ENCODE peak calls at places on chromosomes 3 and 15, in nine cellular contexts. X is substantia nigra; M is T-helper 1 cell; D is anterior cingulate cortex; G is activated T-helper 2 cell treated with anti-CD3 and anti-CD28 coated beads, Interferon-gamma antibody, Interleukin-2, Interleukin-4, amounts not matched to agents 10 μg/mL and 5 μg/mL and 100 μg/mL, durations not matched to agents 14 hours and 24 hours and 36 hours; W is epithelial cell of proximal tubule; A is tibial nerve; T is stimulated activated CD8-positive, alpha-beta memory T cell treated with anti-CD3 and anti-CD28 coated beads, Interleukin-7, amount 100 ng/mL, for 4 hours; K is DMS53. O is an unnamed sample.

GRCh38 chr3:47130557-47130956 is 33.4 kb downstream of the SETD2 start:
- DNase-seq in G (no peak), A (no peak), D (no peak), M (no peak), K (no peak), W (no peak), X (no peak), T (no peak), O (no peak)

GRCh38 chr3:192899540-192899982 is 18.1 kb downstream of the MB21D2 start:
- DNase-seq in D (no peak), G (no peak), A (no peak), M (no peak), K (peak; percentile 43), X (no peak), T (no peak), W (no peak), O (no peak)

GRCh38 chr3:115784739-115785571 is 161.6 kb downstream of the GAP43 start:
- DNase-seq in X (no peak), T (no peak), M (no peak), G (no peak), K (peak; percentile 30), D (peak; percentile 16), A (no peak), W (no peak), O (no peak)

GRCh38 chr15:40879609-40880008 is 5.6 kb upstream of the RHOV start:
- DNase-seq in D (no peak), M (no peak), K (no peak), A (no peak), T (no peak), G (no peak), X (no peak), W (no peak), O (no peak)

GRCh38 chr3:15063656-15064286 is 1.3 kb downstream of the MRPS25 start:
- DNase-seq in X (no peak), K (peak; percentile 20), W (no peak), T (no peak), G (no peak), A (no peak), M (no peak), D (no peak), O (no peak)

GRCh38 chr15:50633653-50634052 is 52.9 kb downstream of the TRPM7 start:
- DNase-seq in X (no peak), A (no peak), T (no peak), K (no peak), M (no peak), D (no peak), G (no peak), W (no peak), O (no peak)

GRCh38 chr3:156997351-156997750 is 162.6 kb downstream of the CCNL1 start:
- DNase-seq in M (no peak), D (no peak), T (no peak), K (no peak), W (no peak), X (no peak), A (peak; percentile 11), G (no peak), O (no peak)

GRCh38 chr15:67840747-67841634 is 1.1 kb upstream of the RNU6-1 start:
- DNase-seq in A (peak; percentile 45), W (no peak), X (no peak), K (peak; percentile 71), M (no peak), G (no peak), T (no peak), D (no peak), O (peak; percentile 41)

GRCh38 chr3:160193644-160194192 is 31.5 kb upstream of the C3orf80 start:
- DNase-seq in X (no peak), D (no peak), W (no peak), A (no peak), K (no peak), M (no peak), T (no peak), G (no peak), O (no peak)

GRCh38 chr15:77528290-77528967 is 104.3 kb downstream of the LINGO1 start:
- DNase-seq in G (no peak), X (no peak), T (no peak), A (no peak), M (no peak), K (no peak), D (no peak), W (no peak), O (no peak)

GRCh38 chr15:62985768-62986167 is 56.8 kb upstream of the TPM1 start:
- DNase-seq in K (no peak), D (peak; percentile 13), G (no peak), W (no peak), M (no peak), A (no peak), X (no peak), T (no peak), O (no peak)

GRCh38 chr15:89105147-89105546 is 16.9 kb downstream of the ABHD2 start:
- DNase-seq in A (no peak), X (no peak), D (no peak), W (peak; percentile 93), G (no peak), M (no peak), T (no peak), K (no peak), O (no peak)

GRCh38 chr3:122021811-122022401 is at the start of gene ILDR1:
- DNase-seq in X (no peak), D (no peak), T (peak; percentile 5), M (no peak), G (peak; percentile 18), A (no peak), K (peak; percentile 88), W (no peak), O (no peak)

GRCh38 chr15:31263751-31264533 is 62.7 kb upstream of the KLF13 start:
- DNase-seq in D (peak; percentile 57), A (peak; percentile 63), W (peak; percentile 19), G (peak; percentile 63), K (peak; percentile 85), X (peak; percentile 62), T (peak; percentile 58), M (peak; percentile 59), O (no peak)

GRCh38 chr15:78063966-78064365 is 13.5 kb downstream of the TBC1D2B start:
- DNase-seq in G (no peak), K (no peak), M (no peak), D (no peak), X (no peak), T (no peak), W (no peak), A (peak; percentile 45), O (no peak)

GRCh38 chr3:19202303-19202702 is 54.0 kb downstream of the KCNH8 start:
- DNase-seq in D (no peak), M (no peak), A (no peak), G (no peak), T (no peak), W (no peak), K (no peak), X (no peak), O (no peak)

GRCh38 chr3:3071136-3071535 is 39.0 kb downstream of the IL5RA start:
- DNase-seq in X (no peak), K (no peak), A (no peak), T (no peak), G (no peak), M (no peak), D (no peak), W (no peak), O (no peak)

GRCh38 chr15:43920815-43921214 is 94.0 kb downstream of the WDR76 start:
- DNase-seq in A (no peak), D (no peak), M (no peak), K (peak; percentile 18), T (no peak), W (no peak), G (no peak), X (no peak), O (no peak)

GRCh38 chr3:58052373-58053273 is 44.4 kb downstream of the FLNB start:
- DNase-seq in W (peak; percentile 82), G (no peak), X (peak; percentile 3), A (peak; percentile 90), K (peak; percentile 43), D (peak; percentile 1), T (peak; percentile 18), M (no peak), O (peak; percentile 35)

GRCh38 chr15:78618490-78618934 is 2.3 kb downstream of the CHRNA3 start:
- DNase-seq in A (peak; percentile 98), W (peak; percentile 9), X (peak; percentile 18), T (peak; percentile 52), K (peak; percentile 86), M (peak; percentile 56), G (peak; percentile 53), D (peak; percentile 75), O (peak; percentile 21)

GRCh38 chr3:59300727-59301134 is 250.9 kb upstream of the CFAP20DC start:
- DNase-seq in G (no peak), K (no peak), M (no peak), X (no peak), A (no peak), T (no peak), W (no peak), D (no peak), O (no peak)

GRCh38 chr15:40115670-40116093 is 7.0 kb upstream of the BMF start:
- DNase-seq in M (no peak), A (peak; percentile 33), K (peak; percentile 56), W (no peak), D (no peak), G (peak; percentile 61), T (peak; percentile 32), X (peak; percentile 6), O (no peak)

GRCh38 chr15:40430271-40430805 is 10.4 kb upstream of the BAHD1 start:
- DNase-seq in K (no peak), D (no peak), W (no peak), M (no peak), G (no peak), T (no peak), X (no peak), A (no peak), O (no peak)

GRCh38 chr15:77864211-77865105 is 213.1 kb downstream of the TBC1D2B start:
- DNase-seq in K (peak; percentile 67), M (no peak), X (no peak), G (no peak), T (no peak), W (no peak), A (no peak), D (no peak), O (no peak)

GRCh38 chr3:115855911-115856310 is 232.6 kb downstream of the GAP43 start:
- DNase-seq in D (no peak), A (no peak), G (no peak), W (no peak), M (no peak), K (no peak), T (no peak), X (no peak), O (no peak)

GRCh38 chr15:63191895-63192603 is 2.6 kb downstream of the RAB8B start:
- DNase-seq in T (peak; percentile 36), D (no peak), W (no peak), X (no peak), M (peak; percentile 49), K (no peak), G (peak; percentile 63), A (no peak), O (no peak)

GRCh38 chr3:15102256-15102655 is 3.3 kb upstream of the RBSN start:
- DNase-seq in A (peak; percentile 21), M (no peak), T (no peak), D (peak; percentile 44), K (no peak), G (no peak), X (peak; percentile 43), W (no peak), O (peak; percentile 69)

GRCh38 chr3:142976621-142977398 is 13.3 kb upstream of the PAQR9 start:
- DNase-seq in K (peak; percentile 91), X (no peak), W (peak; percentile 80), M (no peak), D (no peak), A (peak; percentile 29), G (no peak), T (no peak), O (no peak)

GRCh38 chr3:182829761-182830405 is 36.6 kb downstream of the ATP11B start:
- DNase-seq in K (no peak), M (no peak), T (no peak), W (no peak), G (no peak), X (no peak), A (no peak), D (no peak), O (no peak)

O was measured in hippocampal formation.